ENCODE peak calls at places on chromosomes 5 and 9, in nine cellular contexts. N is amniotic stem cell; U is RWPE1; E is stimulated activated CD8-positive, alpha-beta memory T cell treated with anti-CD3 and anti-CD28 coated beads, Interleukin-4, amount 100 ng/mL, for 4 hours; S is myocyte; T is stimulated activated CD4-positive, alpha-beta T cell treated with anti-CD3 and anti-CD28 coated beads, Interleukin-15, amount 100 ng/mL, for 1 hour; A is amygdala; Q is C1 segment of cervical spinal cord; X is GM04504. I is an unnamed sample.

GRCh38 chr5:31755299-31756053 is 116.5 kb downstream of the PDZD2 start:
- DNase-seq in U (no peak), S (no peak), X (no peak), A (no peak), T (no peak), N (no peak), E (no peak), Q (no peak), I (no peak)

GRCh38 chr5:80098951-80099350 is 63.8 kb downstream of the THBS4 start:
- DNase-seq in Q (no peak), U (no peak), T (no peak), X (no peak), E (no peak), N (no peak), S (peak; percentile 74), A (no peak), I (no peak)

GRCh38 chr5:42982107-42982622 is 58.0 kb downstream of the ANXA2R start:
- DNase-seq in N (no peak), S (peak; percentile 71), E (no peak), U (no peak), A (no peak), T (no peak), X (no peak), Q (no peak), I (no peak)

GRCh38 chr5:57693488-57694305 is 211.1 kb upstream of the ACTBL2 start:
- DNase-seq in S (no peak), T (no peak), A (no peak), E (no peak), X (no peak), N (no peak), Q (no peak), U (peak; percentile 47), I (no peak)

GRCh38 chr9:127177682-127178265 is 55.3 kb upstream of the ANGPTL2 start:
- DNase-seq in A (no peak), X (no peak), Q (peak; percentile 50), T (no peak), S (no peak), N (no peak), E (no peak), U (no peak), I (no peak)

GRCh38 chr5:159244163-159244562 is 18.9 kb upstream of the UBLCP1 start:
- DNase-seq in Q (no peak), S (no peak), X (no peak), A (no peak), T (no peak), U (no peak), N (no peak), E (no peak), I (no peak)

GRCh38 chr9:121353246-121353975 is 16.6 kb downstream of the STOM start:
- DNase-seq in X (no peak), U (no peak), N (no peak), S (no peak), T (no peak), E (peak; percentile 41), Q (no peak), A (no peak), I (peak; percentile 43)

GRCh38 chr5:50595199-50595598 is 71.2 kb upstream of the PARP8 start:
- DNase-seq in T (no peak), Q (no peak), E (no peak), X (peak; percentile 28), U (peak; percentile 20), N (no peak), S (peak; percentile 82), A (no peak), I (no peak)

GRCh38 chr5:139399501-139400121 is 4.3 kb downstream of the SPATA24 start:
- DNase-seq in Q (no peak), E (no peak), N (no peak), S (no peak), T (no peak), U (no peak), A (no peak), X (no peak), I (no peak)

GRCh38 chr9:121288874-121289553 is 21.1 kb downstream of the GSN start:
- DNase-seq in S (peak; percentile 82), E (no peak), N (no peak), T (no peak), A (peak; percentile 58), Q (peak; percentile 20), U (no peak), X (no peak), I (no peak)

I was measured in T-cell.